ENCODE peak calls at places on chromosome 15, in five cellular contexts. One of them, this sample, is unnamed.

GRCh38 chr15:52787123-52787503 is 3.0 kb downstream of the ONECUT1 start:
- DNase-seq in breast epithelium: no peak
- DNase-seq in upper lobe of left lung: no peak
- DNase-seq in CD8-positive, alpha-beta memory T cell: no peak
- DNase-seq in MM.1S: no peak
- DNase-seq in this sample: no peak

GRCh38 chr15:60325905-60326304 is 71.9 kb downstream of the ANXA2 start:
- DNase-seq in upper lobe of left lung: no peak
- DNase-seq in MM.1S: no peak
- DNase-seq in CD8-positive, alpha-beta memory T cell: no peak
- DNase-seq in breast epithelium: no peak
- DNase-seq in this sample: no peak

GRCh38 chr15:41483115-41483514 is 10.6 kb upstream of the ITPKA start:
- DNase-seq in upper lobe of left lung: no peak
- DNase-seq in breast epithelium: no peak
- DNase-seq in MM.1S: peak; percentile 45
- DNase-seq in CD8-positive, alpha-beta memory T cell: peak; percentile 36
- DNase-seq in this sample: peak; percentile 70

GRCh38 chr15:39704684-39705083 is 78.0 kb downstream of the FSIP1 start:
- DNase-seq in MM.1S: no peak
- DNase-seq in upper lobe of left lung: no peak
- DNase-seq in CD8-positive, alpha-beta memory T cell: no peak
- DNase-seq in breast epithelium: no peak
- DNase-seq in this sample: no peak

GRCh38 chr15:59437777-59438574 is at the start of gene FAM81A:
- DNase-seq in breast epithelium: peak; percentile 57
- DNase-seq in MM.1S: peak; percentile 75
- DNase-seq in upper lobe of left lung: peak; percentile 64
- DNase-seq in CD8-positive, alpha-beta memory T cell: peak; percentile 15
- DNase-seq in this sample: no peak

GRCh38 chr15:76116138-76116885 is 56.5 kb downstream of the TMEM266 start:
- DNase-seq in upper lobe of left lung: no peak
- DNase-seq in MM.1S: no peak
- DNase-seq in CD8-positive, alpha-beta memory T cell: no peak
- DNase-seq in breast epithelium: no peak
- DNase-seq in this sample: no peak

GRCh38 chr15:40355976-40356585 is 1.9 kb upstream of the DISP2 start:
- DNase-seq in breast epithelium: no peak
- DNase-seq in MM.1S: no peak
- DNase-seq in CD8-positive, alpha-beta memory T cell: no peak
- DNase-seq in upper lobe of left lung: no peak
- DNase-seq in this sample: no peak

GRCh38 chr15:91604122-91604521 is 249.4 kb upstream of the SLCO3A1 start:
- DNase-seq in MM.1S: no peak
- DNase-seq in breast epithelium: no peak
- DNase-seq in upper lobe of left lung: no peak
- DNase-seq in CD8-positive, alpha-beta memory T cell: no peak
- DNase-seq in this sample: no peak

GRCh38 chr15:75727851-75728715 is 15.4 kb upstream of the CSPG4 start:
- DNase-seq in CD8-positive, alpha-beta memory T cell: peak; percentile 63
- DNase-seq in upper lobe of left lung: peak; percentile 58
- DNase-seq in breast epithelium: peak; percentile 40
- DNase-seq in MM.1S: peak; percentile 20
- DNase-seq in this sample: peak; percentile 66

GRCh38 chr15:70535071-70535954 is 228.0 kb downstream of the UACA start:
- DNase-seq in upper lobe of left lung: no peak
- DNase-seq in breast epithelium: no peak
- DNase-seq in CD8-positive, alpha-beta memory T cell: peak; percentile 34
- DNase-seq in MM.1S: peak; percentile 24
- DNase-seq in this sample: peak; percentile 72

GRCh38 chr15:40061212-40061901 is 22.4 kb upstream of the SRP14 start:
- DNase-seq in CD8-positive, alpha-beta memory T cell: no peak
- DNase-seq in breast epithelium: no peak
- DNase-seq in upper lobe of left lung: peak; percentile 71
- DNase-seq in MM.1S: no peak
- DNase-seq in this sample: no peak

GRCh38 chr15:96038650-96039049 is 291.9 kb upstream of the NR2F2 start:
- DNase-seq in CD8-positive, alpha-beta memory T cell: no peak
- DNase-seq in breast epithelium: no peak
- DNase-seq in MM.1S: no peak
- DNase-seq in upper lobe of left lung: no peak
- DNase-seq in this sample: no peak

GRCh38 chr15:81863157-81863556 is 182.7 kb downstream of the MEX3B start:
- DNase-seq in MM.1S: no peak
- DNase-seq in CD8-positive, alpha-beta memory T cell: no peak
- DNase-seq in breast epithelium: no peak
- DNase-seq in upper lobe of left lung: no peak
- DNase-seq in this sample: no peak

GRCh38 chr15:73993211-73993994 is 1.1 kb upstream of the PML start:
- DNase-seq in upper lobe of left lung: no peak
- DNase-seq in CD8-positive, alpha-beta memory T cell: no peak
- DNase-seq in MM.1S: no peak
- DNase-seq in breast epithelium: no peak
- DNase-seq in this sample: no peak
- H3K27ac ChIP-seq in upper lobe of left lung: no peak overlapping the region
- H3K27ac ChIP-seq in CD8-positive, alpha-beta memory T cell: peak overlapping the region; percentile 83
- H3K27ac ChIP-seq in MM.1S: no peak overlapping the region
- H3K27ac ChIP-seq in breast epithelium: peak overlapping the region; percentile 98
- H3K27ac ChIP-seq in this sample: peak overlapping the region; percentile 89

GRCh38 chr15:67834593-67835348 is 5.1 kb downstream of the RNU6-1 start:
- DNase-seq in MM.1S: no peak
- DNase-seq in breast epithelium: no peak
- DNase-seq in upper lobe of left lung: no peak
- DNase-seq in CD8-positive, alpha-beta memory T cell: peak; percentile 11
- DNase-seq in this sample: no peak

GRCh38 chr15:67832965-67833503 is 6.8 kb downstream of the RNU6-1 start:
- DNase-seq in MM.1S: no peak
- DNase-seq in CD8-positive, alpha-beta memory T cell: no peak
- DNase-seq in upper lobe of left lung: no peak
- DNase-seq in breast epithelium: no peak
- DNase-seq in this sample: no peak

GRCh38 chr15:67834249-67834592 is 5.6 kb downstream of the RNU6-1 start:
- DNase-seq in CD8-positive, alpha-beta memory T cell: no peak
- DNase-seq in MM.1S: no peak
- DNase-seq in upper lobe of left lung: no peak
- DNase-seq in breast epithelium: no peak
- DNase-seq in this sample: no peak

GRCh38 chr15:67832031-67832551 is 6.8 kb downstream of the SKOR1 start:
- DNase-seq in upper lobe of left lung: no peak
- DNase-seq in breast epithelium: peak; percentile 49
- DNase-seq in CD8-positive, alpha-beta memory T cell: no peak
- DNase-seq in MM.1S: no peak
- DNase-seq in this sample: peak; percentile 9

DNA sequence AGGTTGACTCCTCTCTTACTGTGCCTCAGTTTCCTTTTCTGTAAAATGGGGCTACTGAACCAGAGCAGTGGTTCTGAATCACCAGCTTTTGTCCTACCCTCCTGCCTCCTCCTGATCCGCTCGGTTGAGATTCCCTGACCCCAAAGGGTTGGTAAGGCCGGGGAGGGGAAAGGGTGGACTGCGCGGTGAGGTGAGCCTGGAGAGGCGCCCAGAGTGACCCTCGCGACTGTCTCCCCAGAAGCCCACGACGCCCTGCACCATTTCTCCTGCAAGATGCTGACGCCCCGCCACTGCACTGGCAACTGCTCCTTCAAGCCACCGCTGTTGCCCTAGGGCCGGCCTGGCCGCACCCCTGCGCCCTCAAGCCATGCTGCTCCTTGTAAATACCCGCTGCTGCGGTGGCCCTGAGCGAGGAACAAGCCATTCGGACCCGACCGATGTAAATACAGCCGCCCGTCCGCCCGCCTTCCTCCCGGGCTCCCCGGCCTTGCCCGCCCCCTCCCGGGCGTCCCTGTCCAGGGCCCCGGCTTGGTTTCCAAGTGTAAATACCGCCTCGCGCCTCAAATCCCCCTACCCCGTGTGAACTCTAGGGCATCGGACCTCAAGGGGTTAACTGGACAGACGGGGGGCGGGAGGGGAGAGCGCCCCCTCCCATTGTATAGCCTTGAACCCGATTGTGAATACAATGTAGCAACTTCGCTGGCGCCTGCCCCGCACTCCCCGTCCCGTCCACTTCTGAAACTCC is 6.2 kb downstream of the RNU6-1 start:
- DNase-seq in upper lobe of left lung: peak; percentile 32
- DNase-seq in MM.1S: peak; percentile 54
- DNase-seq in breast epithelium: peak; percentile 50
- DNase-seq in CD8-positive, alpha-beta memory T cell: no peak
- DNase-seq in this sample: no peak
- H3K27me3 ChIP-seq in upper lobe of left lung: peaks cover 60% of the 10 kb centered on the region
- H3K27me3 ChIP-seq in MM.1S: peaks cover 16% of the 10 kb centered on the region
- H3K27me3 ChIP-seq in breast epithelium: peaks cover 22% of the 10 kb centered on the region
- H3K27me3 ChIP-seq in CD8-positive, alpha-beta memory T cell: peaks cover 54% of the 10 kb centered on the region
- H3K27me3 ChIP-seq in this sample: peaks cover 50% of the 10 kb centered on the region

GRCh38 chr15:84795186-84795585 is 22.0 kb upstream of the ALPK3 start:
- DNase-seq in upper lobe of left lung: no peak
- DNase-seq in breast epithelium: no peak
- DNase-seq in CD8-positive, alpha-beta memory T cell: no peak
- DNase-seq in MM.1S: no peak
- DNase-seq in this sample: no peak
- H3K36me3 ChIP-seq in upper lobe of left lung: peaks cover 52% of the 10 kb centered on the region
- H3K36me3 ChIP-seq in breast epithelium: peaks cover 3% of the 10 kb centered on the region
- H3K36me3 ChIP-seq in CD8-positive, alpha-beta memory T cell: peaks cover 24% of the 10 kb centered on the region
- H3K36me3 ChIP-seq in MM.1S: peaks cover 4% of the 10 kb centered on the region
- H3K36me3 ChIP-seq in this sample: peaks cover 49% of the 10 kb centered on the region

GRCh38 chr15:33910741-33911140 is 57.6 kb upstream of the CHRM5 start:
- DNase-seq in upper lobe of left lung: no peak
- DNase-seq in breast epithelium: no peak
- DNase-seq in CD8-positive, alpha-beta memory T cell: no peak
- DNase-seq in MM.1S: no peak
- DNase-seq in this sample: no peak
- H3K27ac ChIP-seq in upper lobe of left lung: no peak overlapping the region
- H3K27ac ChIP-seq in breast epithelium: no peak overlapping the region
- H3K27ac ChIP-seq in CD8-positive, alpha-beta memory T cell: no peak overlapping the region
- H3K27ac ChIP-seq in MM.1S: no peak overlapping the region
- H3K27ac ChIP-seq in this sample: no peak overlapping the region